ENCODE peak calls at places on chromosomes 3 and 15, in four cellular contexts. L, R, F and J are unnamed samples.
A peak's percentile ranks its signal among the peaks of the same experiment; 100 is the strongest.

GRCh38 chr3:127067116-127067910 is 84.4 kb downstream of the PLXNA1 start:
- DNase-seq in L (no peak), R (no peak), F (no peak), J (no peak)

GRCh38 chr3:8371085-8371551 is 130.5 kb upstream of the LMCD1 start:
- DNase-seq in L (peak; percentile 87), R (no peak), F (no peak), J (no peak)

GRCh38 chr15:81783076-81783475 is 262.7 kb downstream of the MEX3B start:
- DNase-seq in L (no peak), R (no peak), F (no peak), J (no peak)

GRCh38 chr3:180018588-180018987 is 18.1 kb downstream of the PEX5L start:
- DNase-seq in L (no peak), R (no peak), F (no peak), J (peak; percentile 25)

GRCh38 chr3:142003291-142003690 is 126.8 kb downstream of the ATP1B3 start:
- DNase-seq in L (no peak), R (no peak), F (no peak), J (no peak)

GRCh38 chr3:31407665-31408064 is 125.1 kb upstream of the STT3B start:
- DNase-seq in L (peak; percentile 6), R (no peak), F (no peak), J (no peak)

GRCh38 chr3:51538115-51538458 is 432 bp upstream of the RAD54L2 start:
- DNase-seq in L (peak; percentile 17), R (no peak), F (no peak), J (peak; percentile 57)

GRCh38 chr3:189508784-189509489 is 122.3 kb upstream of the TP63 start:
- DNase-seq in L (peak; percentile 29), R (no peak), F (no peak), J (no peak)

GRCh38 chr3:157948605-157949383 is 157.4 kb downstream of the SHOX2 start:
- DNase-seq in L (no peak), R (no peak), F (no peak), J (no peak)

GRCh38 chr3:197428117-197428761 is 127.5 kb downstream of the BDH1 start:
- DNase-seq in L (peak; percentile 17), R (peak; percentile 35), F (peak; percentile 15), J (no peak)

GRCh38 chr3:149678365-149678948 is 20.6 kb upstream of the WWTR1 start:
- DNase-seq in L (no peak), R (no peak), F (no peak), J (no peak)

GRCh38 chr3:48656061-48656840 is 6.4 kb downstream of the CELSR3 start:
- DNase-seq in L (peak; percentile 78), R (peak; percentile 78), F (peak; percentile 89), J (peak; percentile 92)

GRCh38 chr3:193963808-193964516 is 172.0 kb upstream of the HES1 start:
- DNase-seq in L (no peak), R (no peak), F (peak; percentile 48), J (peak; percentile 58)

GRCh38 chr15:98722209-98722608 is 73.9 kb downstream of the IGF1R start:
- DNase-seq in L (no peak), R (no peak), F (no peak), J (no peak)

GRCh38 chr3:43190682-43191081 is 84.8 kb upstream of the POMGNT2 start:
- DNase-seq in L (peak; percentile 63), R (no peak), F (no peak), J (no peak)

GRCh38 chr3:105526349-105527111 is 159.8 kb downstream of the ALCAM start:
- DNase-seq in L (peak; percentile 49), R (no peak), F (no peak), J (no peak)

GRCh38 chr3:105118905-105119304 is 247.8 kb upstream of the ALCAM start:
- DNase-seq in L (peak; percentile 90), R (no peak), F (no peak), J (no peak)

GRCh38 chr3:1227111-1227510 is 134.3 kb downstream of the CNTN6 start:
- DNase-seq in L (no peak), R (no peak), F (no peak), J (no peak)

GRCh38 chr3:98172621-98173020 is 6.1 kb downstream of the OR5H15 start:
- DNase-seq in L (no peak), R (no peak), F (no peak), J (no peak)

GRCh38 chr15:71296032-71296686 is 180.9 kb downstream of the THSD4 start:
- DNase-seq in L (peak; percentile 98), R (no peak), F (no peak), J (no peak)

GRCh38 chr15:67119238-67119846 is 53.9 kb downstream of the SMAD3 start:
- DNase-seq in L (no peak), R (no peak), F (no peak), J (no peak)

GRCh38 chr3:60177726-60178125 is 1073.5 kb downstream of the FHIT start:
- DNase-seq in L (no peak), R (no peak), F (no peak), J (no peak)

GRCh38 chr3:149717391-149718056 is 34.8 kb downstream of the COMMD2 start:
- DNase-seq in L (peak; percentile 84), R (peak; percentile 66), F (no peak), J (peak; percentile 53)

GRCh38 chr3:115685097-115685496 is 61.8 kb downstream of the GAP43 start:
- DNase-seq in L (no peak), R (no peak), F (peak; percentile 9), J (peak; percentile 26)

GRCh38 chr3:186225603-186226002 is 116.7 kb upstream of the ETV5 start:
- DNase-seq in L (peak; percentile 14), R (no peak), F (peak; percentile 33), J (peak; percentile 51)

GRCh38 chr15:68158046-68158628 is 47.0 kb downstream of the CALML4 start:
- DNase-seq in L (no peak), R (no peak), F (no peak), J (no peak)

GRCh38 chr3:34011171-34012101 is 213.0 kb downstream of the PDCD6IP start:
- DNase-seq in L (peak; percentile 63), R (no peak), F (no peak), J (no peak)

GRCh38 chr3:187841552-187841951 is 96.3 kb upstream of the BCL6 start:
- DNase-seq in L (peak; percentile 13), R (no peak), F (no peak), J (no peak)

GRCh38 chr3:39110041-39110639 is 2.7 kb downstream of the TTC21A start:
- DNase-seq in L (no peak), R (no peak), F (no peak), J (no peak)

GRCh38 chr3:64595253-64595694 is 92.5 kb downstream of the ADAMTS9 start:
- DNase-seq in L (peak; percentile 98), R (peak; percentile 80), F (no peak), J (no peak)

GRCh38 chr15:63917588-63918316 is 84.0 kb upstream of the HERC1 start:
- DNase-seq in L (no peak), R (no peak), F (no peak), J (no peak)

GRCh38 chr15:90086868-90087268 is 15.4 kb downstream of the IDH2 start:
- DNase-seq in L (peak; percentile 54), R (no peak), F (no peak), J (peak; percentile 78)

GRCh38 chr15:63296195-63296594 is 18.8 kb downstream of the APH1B start:
- DNase-seq in L (no peak), R (no peak), F (no peak), J (no peak)

GRCh38 chr3:9216736-9217135 is 32.7 kb downstream of the SRGAP3 start:
- DNase-seq in L (peak; percentile 58), R (no peak), F (no peak), J (no peak)

GRCh38 chr15:39896837-39897236 is 23.2 kb downstream of the GPR176 start:
- DNase-seq in L (peak; percentile 56), R (no peak), F (no peak), J (no peak)

GRCh38 chr15:70323111-70323851 is 225.6 kb upstream of the TLE3 start:
- DNase-seq in L (peak; percentile 70), R (peak; percentile 44), F (no peak), J (no peak)

GRCh38 chr3:156341324-156341723 is 213.6 kb downstream of the SSR3 start:
- DNase-seq in L (no peak), R (no peak), F (no peak), J (no peak)

GRCh38 chr3:157494581-157495281 is 8.5 kb downstream of the VEPH1 start:
- DNase-seq in L (no peak), R (no peak), F (no peak), J (no peak)

GRCh38 chr3:66158933-66159332 is 61.9 kb upstream of the SLC25A26 start:
- DNase-seq in L (no peak), R (no peak), F (no peak), J (no peak)

GRCh38 chr3:128369881-128370642 is 96.6 kb downstream of the DNAJB8 start:
- DNase-seq in L (no peak), R (no peak), F (no peak), J (no peak)
- TF ChIP-seq CTCF in L (no peak), R (no peak), F (no peak), J (no peak)

DNA sequence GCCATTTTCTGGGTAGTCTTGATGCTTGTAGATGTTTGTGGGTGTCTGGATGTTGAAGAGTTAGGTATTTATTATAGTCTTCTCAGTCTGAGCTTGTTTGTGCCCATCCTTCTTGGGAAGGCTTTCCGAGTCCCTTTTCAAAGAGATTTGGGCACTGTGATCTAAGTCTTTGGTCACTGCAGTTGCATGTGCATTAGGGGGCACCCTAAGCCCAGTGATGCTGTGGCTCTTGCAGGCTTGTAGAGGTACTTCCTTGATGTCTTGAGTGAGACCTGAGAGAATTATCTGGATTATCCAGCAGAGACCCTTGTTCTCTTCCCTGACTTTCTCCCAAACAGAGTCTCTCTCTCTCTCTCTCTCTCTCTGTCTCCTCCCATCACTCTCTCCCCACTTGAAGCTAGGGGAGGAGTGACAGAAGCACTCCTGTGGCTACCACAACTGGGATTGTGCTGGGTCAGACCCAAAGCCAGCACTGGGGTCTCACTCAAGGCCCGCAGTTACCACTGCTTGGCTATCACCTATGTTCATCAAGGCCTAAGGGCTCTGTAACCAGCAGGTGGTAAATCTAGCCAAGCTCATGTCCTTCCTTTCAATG is 68.5 kb downstream of the TMCO5A start:
- DNase-seq in L (peak; percentile 88), R (peak; percentile 52), F (peak; percentile 20), J (no peak)
- TF ChIP-seq CTCF in L (peak; percentile 92), R (peak; percentile 56), F (peak; percentile 82), J (peak; percentile 41)

GRCh38 chr3:46978985-46979944 is at the start of gene NBEAL2:
- DNase-seq in L (peak; percentile 80), R (peak; percentile 96), F (peak; percentile 94), J (peak; percentile 95)
- TF ChIP-seq CTCF in L (no peak), R (no peak), F (no peak), J (peak; percentile 25)

GRCh38 chr15:94670436-94671034 is 439.2 kb downstream of the MCTP2 start:
- DNase-seq in L (peak; percentile 48), R (peak; percentile 13), F (no peak), J (peak; percentile 39)
- TF ChIP-seq CTCF in L (peak; percentile 65), R (peak; percentile 78), F (peak; percentile 54), J (no peak)

DNA sequence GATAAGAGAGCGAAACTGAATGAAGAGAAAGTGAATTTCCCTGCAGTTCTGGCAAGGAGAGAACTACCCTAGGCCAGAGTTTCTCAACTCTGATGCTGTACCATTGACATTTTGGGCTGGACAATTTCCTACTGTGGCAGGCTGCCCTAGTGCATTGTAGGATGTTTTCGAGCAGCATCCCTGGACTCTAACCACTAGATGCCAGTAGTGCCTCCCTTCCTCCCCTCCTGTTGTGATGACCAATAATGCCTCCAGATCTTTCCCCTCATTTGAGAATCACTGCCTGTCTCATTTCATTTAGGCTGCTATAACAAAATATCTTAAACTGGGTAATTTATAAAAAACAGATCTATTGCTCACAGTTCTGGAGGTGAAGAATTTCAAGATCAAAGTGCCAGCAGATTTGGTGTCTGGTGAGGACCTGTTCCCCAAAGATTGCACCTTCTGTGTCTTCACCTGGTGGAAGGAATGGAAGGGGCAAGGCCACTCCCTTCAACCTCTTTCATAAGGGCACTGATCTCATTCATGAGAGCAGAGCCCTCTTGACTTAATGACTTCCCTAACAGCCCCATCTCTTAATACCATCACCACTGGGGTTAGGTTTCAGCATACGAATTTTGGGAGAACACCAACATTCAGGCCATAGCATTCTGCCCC is 188.9 kb upstream of the MEIS2 start:
- DNase-seq in L (peak; percentile 27), R (no peak), F (no peak), J (no peak)
- TF ChIP-seq CTCF in L (peak; percentile 49), R (no peak), F (peak; percentile 16), J (no peak)